ENCODE peak calls at places on chromosomes 4 and X, in ten cellular contexts. One of them, this sample, is unnamed.

GRCh38 chr4:80058740-80059139 is 14.3 kb downstream of the ANTXR2 start:
- DNase-seq in IMR-90: peak
- DNase-seq in neural crest cell: no peak
- DNase-seq in AG10803: peak
- DNase-seq in fibroblast of mammary gland: no peak
- DNase-seq in spleen: no peak
- DNase-seq in HCT116: no peak
- DNase-seq in tibial nerve: no peak
- DNase-seq in GM10248: peak
- DNase-seq in HFF-Myc: no peak
- DNase-seq in this sample: no peak

GRCh38 chr4:25180524-25181131 is 20.4 kb upstream of the SEPSECS start:
- DNase-seq in IMR-90: peak
- DNase-seq in neural crest cell: no peak
- DNase-seq in AG10803: peak
- DNase-seq in fibroblast of mammary gland: peak
- DNase-seq in spleen: no peak
- DNase-seq in HCT116: peak
- DNase-seq in tibial nerve: no peak
- DNase-seq in GM10248: peak
- DNase-seq in HFF-Myc: no peak
- DNase-seq in this sample: peak

GRCh38 chrX:49054073-49054762 is 4.6 kb upstream of the CCDC120 start:
- DNase-seq in IMR-90: no peak
- DNase-seq in neural crest cell: no peak
- DNase-seq in AG10803: no peak
- DNase-seq in fibroblast of mammary gland: no peak
- DNase-seq in spleen: no peak
- DNase-seq in HCT116: no peak
- DNase-seq in tibial nerve: no peak
- DNase-seq in GM10248: no peak
- DNase-seq in HFF-Myc: no peak
- DNase-seq in this sample: no peak

GRCh38 chr4:186765138-186765537 is 41.5 kb upstream of the FAT1 start:
- DNase-seq in IMR-90: peak
- DNase-seq in neural crest cell: no peak
- DNase-seq in AG10803: peak
- DNase-seq in fibroblast of mammary gland: peak
- DNase-seq in spleen: no peak
- DNase-seq in HCT116: peak
- DNase-seq in tibial nerve: peak
- DNase-seq in GM10248: no peak
- DNase-seq in HFF-Myc: peak
- DNase-seq in this sample: no peak

GRCh38 chr4:171390626-171391025 is 422.6 kb upstream of the GALNTL6 start:
- DNase-seq in IMR-90: no peak
- DNase-seq in neural crest cell: no peak
- DNase-seq in AG10803: no peak
- DNase-seq in fibroblast of mammary gland: no peak
- DNase-seq in spleen: no peak
- DNase-seq in HCT116: no peak
- DNase-seq in tibial nerve: no peak
- DNase-seq in GM10248: no peak
- DNase-seq in HFF-Myc: no peak
- DNase-seq in this sample: no peak

GRCh38 chrX:30141966-30142365 is 73.4 kb upstream of the MAGEB2 start:
- DNase-seq in IMR-90: peak
- DNase-seq in neural crest cell: no peak
- DNase-seq in AG10803: peak
- DNase-seq in fibroblast of mammary gland: peak
- DNase-seq in spleen: no peak
- DNase-seq in HCT116: peak
- DNase-seq in tibial nerve: no peak
- DNase-seq in GM10248: no peak
- DNase-seq in HFF-Myc: no peak
- DNase-seq in this sample: peak

GRCh38 chr4:1593038-1593417 is 91.1 kb downstream of the FAM53A start:
- DNase-seq in IMR-90: no peak
- DNase-seq in neural crest cell: no peak
- DNase-seq in AG10803: no peak
- DNase-seq in fibroblast of mammary gland: no peak
- DNase-seq in spleen: peak
- DNase-seq in HCT116: no peak
- DNase-seq in tibial nerve: no peak
- DNase-seq in GM10248: no peak
- DNase-seq in HFF-Myc: no peak
- DNase-seq in this sample: no peak

GRCh38 chr4:65670331-65671031 is at the start of gene EPHA5:
- DNase-seq in IMR-90: peak
- DNase-seq in neural crest cell: peak
- DNase-seq in AG10803: peak
- DNase-seq in fibroblast of mammary gland: peak
- DNase-seq in spleen: peak
- DNase-seq in HCT116: no peak
- DNase-seq in tibial nerve: peak
- DNase-seq in GM10248: peak
- DNase-seq in HFF-Myc: no peak
- DNase-seq in this sample: peak

GRCh38 chr4:175646802-175647201 is 165.3 kb downstream of the GPM6A start:
- DNase-seq in IMR-90: no peak
- DNase-seq in neural crest cell: no peak
- DNase-seq in AG10803: no peak
- DNase-seq in fibroblast of mammary gland: peak
- DNase-seq in spleen: no peak
- DNase-seq in HCT116: no peak
- DNase-seq in tibial nerve: no peak
- DNase-seq in GM10248: no peak
- DNase-seq in HFF-Myc: no peak
- DNase-seq in this sample: no peak

GRCh38 chr4:145808021-145808650 is 128.2 kb downstream of the C4orf51 start:
- DNase-seq in IMR-90: peak
- DNase-seq in neural crest cell: no peak
- DNase-seq in AG10803: peak
- DNase-seq in fibroblast of mammary gland: peak
- DNase-seq in spleen: no peak
- DNase-seq in HCT116: peak
- DNase-seq in tibial nerve: no peak
- DNase-seq in GM10248: peak
- DNase-seq in HFF-Myc: peak
- DNase-seq in this sample: no peak

GRCh38 chrX:153885968-153886903 is at the start of gene L1CAM:
- DNase-seq in IMR-90: no peak
- DNase-seq in neural crest cell: no peak
- DNase-seq in AG10803: no peak
- DNase-seq in fibroblast of mammary gland: no peak
- DNase-seq in spleen: no peak
- DNase-seq in HCT116: no peak
- DNase-seq in tibial nerve: no peak
- DNase-seq in GM10248: no peak
- DNase-seq in HFF-Myc: no peak
- DNase-seq in this sample: no peak

GRCh38 chr4:52588097-52588496 is 71.0 kb downstream of the USP46 start:
- DNase-seq in IMR-90: peak
- DNase-seq in neural crest cell: peak
- DNase-seq in AG10803: peak
- DNase-seq in fibroblast of mammary gland: peak
- DNase-seq in spleen: no peak
- DNase-seq in HCT116: peak
- DNase-seq in tibial nerve: no peak
- DNase-seq in GM10248: peak
- DNase-seq in HFF-Myc: no peak
- DNase-seq in this sample: peak
- TF ChIP-seq CTCF in IMR-90: peak
- TF ChIP-seq CTCF in neural crest cell: peak
- TF ChIP-seq CTCF in AG10803: peak
- TF ChIP-seq CTCF in fibroblast of mammary gland: peak
- TF ChIP-seq CTCF in spleen: peak
- TF ChIP-seq CTCF in HCT116: peak
- TF ChIP-seq CTCF in tibial nerve: peak
- TF ChIP-seq CTCF in GM10248: peak
- TF ChIP-seq CTCF in HFF-Myc: peak
- TF ChIP-seq CTCF in this sample: peak

GRCh38 chr4:83054928-83055327 is 19.9 kb downstream of the COPS4 start:
- DNase-seq in IMR-90: peak
- DNase-seq in neural crest cell: no peak
- DNase-seq in AG10803: peak
- DNase-seq in fibroblast of mammary gland: peak
- DNase-seq in spleen: no peak
- DNase-seq in HCT116: peak
- DNase-seq in tibial nerve: no peak
- DNase-seq in GM10248: peak
- DNase-seq in HFF-Myc: no peak
- DNase-seq in this sample: no peak
- TF ChIP-seq CTCF in IMR-90: peak
- TF ChIP-seq CTCF in neural crest cell: peak
- TF ChIP-seq CTCF in AG10803: peak
- TF ChIP-seq CTCF in fibroblast of mammary gland: peak
- TF ChIP-seq CTCF in spleen: peak
- TF ChIP-seq CTCF in HCT116: peak
- TF ChIP-seq CTCF in tibial nerve: no peak
- TF ChIP-seq CTCF in GM10248: peak
- TF ChIP-seq CTCF in HFF-Myc: peak
- TF ChIP-seq CTCF in this sample: no peak

GRCh38 chrX:20248592-20249192 is 18.0 kb downstream of the RPS6KA3 start:
- DNase-seq in IMR-90: no peak
- DNase-seq in neural crest cell: no peak
- DNase-seq in AG10803: no peak
- DNase-seq in fibroblast of mammary gland: no peak
- DNase-seq in spleen: no peak
- DNase-seq in HCT116: no peak
- DNase-seq in tibial nerve: no peak
- DNase-seq in GM10248: no peak
- DNase-seq in HFF-Myc: no peak
- DNase-seq in this sample: no peak

GRCh38 chrX:20252392-20253231 is 14.1 kb downstream of the RPS6KA3 start:
- DNase-seq in IMR-90: peak
- DNase-seq in neural crest cell: peak
- DNase-seq in AG10803: peak
- DNase-seq in fibroblast of mammary gland: peak
- DNase-seq in spleen: peak
- DNase-seq in HCT116: peak
- DNase-seq in tibial nerve: no peak
- DNase-seq in GM10248: peak
- DNase-seq in HFF-Myc: no peak
- DNase-seq in this sample: peak

GRCh38 chrX:20254712-20255299 is 11.9 kb downstream of the RPS6KA3 start:
- DNase-seq in IMR-90: peak
- DNase-seq in neural crest cell: no peak
- DNase-seq in AG10803: peak
- DNase-seq in fibroblast of mammary gland: peak
- DNase-seq in spleen: no peak
- DNase-seq in HCT116: no peak
- DNase-seq in tibial nerve: no peak
- DNase-seq in GM10248: no peak
- DNase-seq in HFF-Myc: no peak
- DNase-seq in this sample: no peak

GRCh38 chrX:20253232-20253543 is 13.5 kb downstream of the RPS6KA3 start:
- DNase-seq in IMR-90: no peak
- DNase-seq in neural crest cell: no peak
- DNase-seq in AG10803: no peak
- DNase-seq in fibroblast of mammary gland: no peak
- DNase-seq in spleen: no peak
- DNase-seq in HCT116: no peak
- DNase-seq in tibial nerve: no peak
- DNase-seq in GM10248: no peak
- DNase-seq in HFF-Myc: no peak
- DNase-seq in this sample: no peak
- TF ChIP-seq CTCF in IMR-90: no peak
- TF ChIP-seq CTCF in neural crest cell: no peak
- TF ChIP-seq CTCF in AG10803: no peak
- TF ChIP-seq CTCF in fibroblast of mammary gland: no peak
- TF ChIP-seq CTCF in spleen: no peak
- TF ChIP-seq CTCF in HCT116: no peak
- TF ChIP-seq CTCF in tibial nerve: no peak
- TF ChIP-seq CTCF in GM10248: no peak
- TF ChIP-seq CTCF in HFF-Myc: no peak
- TF ChIP-seq CTCF in this sample: no peak

GRCh38 chrX:147570483-147570882 is 341.2 kb upstream of the FMR1 start:
- DNase-seq in IMR-90: no peak
- DNase-seq in neural crest cell: no peak
- DNase-seq in AG10803: no peak
- DNase-seq in fibroblast of mammary gland: no peak
- DNase-seq in spleen: no peak
- DNase-seq in HCT116: no peak
- DNase-seq in tibial nerve: no peak
- DNase-seq in GM10248: no peak
- DNase-seq in HFF-Myc: no peak
- DNase-seq in this sample: no peak
- TF ChIP-seq CTCF in IMR-90: no peak
- TF ChIP-seq CTCF in neural crest cell: no peak
- TF ChIP-seq CTCF in AG10803: no peak
- TF ChIP-seq CTCF in fibroblast of mammary gland: no peak
- TF ChIP-seq CTCF in spleen: no peak
- TF ChIP-seq CTCF in HCT116: no peak
- TF ChIP-seq CTCF in tibial nerve: no peak
- TF ChIP-seq CTCF in GM10248: no peak
- TF ChIP-seq CTCF in HFF-Myc: no peak
- TF ChIP-seq CTCF in this sample: peak

This sample was measured in WERI-Rb-1.